ENCODE peak calls at places on chromosomes 2 and 18, in five cellular contexts. D, U, Y, A and E are unnamed samples.

GRCh38 chr2:197134206-197134605 is 176.4 kb downstream of the ANKRD44 start:
- DNase-seq in A (no peak), Y (no peak), U (no peak), D (no peak), E (no peak)

GRCh38 chr2:240644859-240645301 is 19.6 kb downstream of the GPR35 start:
- DNase-seq in U (no peak), Y (no peak), D (no peak), A (no peak), E (no peak)

GRCh38 chr18:54558609-54559585 is 32.1 kb upstream of the DYNAP start:
- DNase-seq in Y (no peak), U (peak; percentile 59), A (no peak), D (no peak), E (no peak)

GRCh38 chr2:221514305-221515040 is 57.6 kb downstream of the EPHA4 start:
- DNase-seq in D (no peak), Y (no peak), A (no peak), U (peak; percentile 52), E (no peak)

GRCh38 chr18:60936101-60936500 is 397.1 kb upstream of the CDH20 start:
- DNase-seq in U (no peak), D (no peak), Y (no peak), A (no peak), E (no peak)

GRCh38 chr2:118738106-118738505 is 109.3 kb downstream of the EN1 start:
- DNase-seq in U (no peak), Y (no peak), A (no peak), D (no peak), E (no peak)

GRCh38 chr2:69755862-69756467 is 14.0 kb downstream of the ANXA4 start:
- DNase-seq in U (peak; percentile 97), A (peak; percentile 82), Y (no peak), D (no peak), E (no peak)

GRCh38 chr2:44324971-44325426 is 36.3 kb downstream of the PREPL start:
- DNase-seq in Y (no peak), U (peak; percentile 22), D (no peak), A (peak; percentile 35), E (no peak)

GRCh38 chr18:7871560-7872456 is 304.7 kb downstream of the PTPRM start:
- DNase-seq in U (peak; percentile 81), Y (no peak), D (no peak), A (no peak), E (no peak)

GRCh38 chr2:170013802-170014551 is 164.0 kb upstream of the MYO3B start:
- DNase-seq in U (no peak), A (no peak), D (no peak), Y (no peak), E (no peak)

GRCh38 chr2:138602166-138602460 is 100.5 kb downstream of the SPOPL start:
- DNase-seq in A (no peak), D (no peak), U (no peak), Y (no peak), E (no peak)

GRCh38 chr2:122960727-122961641 is 1064.1 kb upstream of the CNTNAP5 start:
- DNase-seq in D (no peak), Y (no peak), U (peak; percentile 96), A (no peak), E (no peak)

GRCh38 chr2:85481818-85482777 is 56.9 kb upstream of the MAT2A start:
- DNase-seq in Y (no peak), A (no peak), D (no peak), U (no peak), E (no peak)

GRCh38 chr2:128286011-128286721 is 32.5 kb downstream of the HS6ST1 start:
- DNase-seq in D (no peak), U (no peak), A (no peak), Y (no peak), E (no peak)

GRCh38 chr18:68177807-68178702 is 536.9 kb downstream of the TMX3 start:
- DNase-seq in U (peak; percentile 98), D (no peak), A (peak; percentile 98), Y (no peak), E (no peak)

GRCh38 chr2:191666733-191667132 is 11.2 kb upstream of the NABP1 start:
- DNase-seq in Y (no peak), D (no peak), A (no peak), U (peak; percentile 26), E (no peak)

GRCh38 chr2:120873958-120874357 is 138.3 kb downstream of the GLI2 start:
- DNase-seq in D (no peak), U (no peak), A (no peak), Y (no peak), E (peak; percentile 45)

GRCh38 chr2:23619941-23620340 is 235.0 kb downstream of the KLHL29 start:
- DNase-seq in A (no peak), D (no peak), Y (no peak), U (no peak), E (no peak)

GRCh38 chr2:168354499-168354898 is 101.6 kb upstream of the CERS6 start:
- DNase-seq in U (no peak), D (no peak), A (no peak), Y (no peak), E (no peak)

GRCh38 chr2:7773362-7773973 is 856.3 kb downstream of the RNF144A start:
- DNase-seq in D (no peak), A (no peak), U (peak; percentile 89), Y (no peak), E (no peak)

GRCh38 chr2:132489150-132489549 is 72.5 kb downstream of the GPR39 start:
- DNase-seq in U (no peak), Y (no peak), A (no peak), D (no peak), E (no peak)

GRCh38 chr2:227818569-227819397 is 5.1 kb downstream of the CCL20 start:
- DNase-seq in D (peak; percentile 22), U (no peak), A (no peak), Y (no peak), E (no peak)

GRCh38 chr2:8049851-8050571 is 631.8 kb upstream of the ID2 start:
- DNase-seq in D (no peak), A (no peak), U (peak; percentile 41), Y (no peak), E (no peak)

GRCh38 chr18:79211844-79212243 is 142.7 kb downstream of the ATP9B start:
- DNase-seq in A (no peak), Y (no peak), D (no peak), U (no peak), E (no peak)

GRCh38 chr2:60855989-60856669 is 25.2 kb upstream of the REL start:
- DNase-seq in D (no peak), A (no peak), U (peak; percentile 49), Y (no peak), E (no peak)

GRCh38 chr2:64632855-64633819 is 20.6 kb downstream of the SERTAD2 start:
- DNase-seq in U (no peak), Y (no peak), A (peak; percentile 28), D (no peak), E (no peak)

GRCh38 chr18:79707239-79707638 is 27.6 kb downstream of the CTDP1 start:
- DNase-seq in A (no peak), Y (no peak), U (no peak), D (no peak), E (no peak)

GRCh38 chr2:112730182-112730581 is 9.4 kb downstream of the NT5DC4 start:
- DNase-seq in A (no peak), D (no peak), Y (no peak), U (no peak), E (no peak)

GRCh38 chr2:80489718-80490117 is 185.2 kb upstream of the LRRTM1 start:
- DNase-seq in Y (no peak), A (peak; percentile 16), D (no peak), U (peak; percentile 83), E (no peak)

GRCh38 chr18:48782381-48782841 is 168.4 kb downstream of the SMAD7 start:
- DNase-seq in U (no peak), D (no peak), A (no peak), Y (no peak), E (no peak)

GRCh38 chr2:204060896-204061640 is 124.5 kb downstream of the ICOS start:
- DNase-seq in U (no peak), D (no peak), Y (no peak), A (no peak), E (no peak)

GRCh38 chr2:163652741-163653140 is 83.1 kb downstream of the FIGN start:
- DNase-seq in D (no peak), U (no peak), Y (no peak), A (no peak), E (no peak)

GRCh38 chr18:70333757-70334156 is 44.9 kb downstream of the SOCS6 start:
- DNase-seq in Y (no peak), A (peak; percentile 94), U (peak; percentile 66), D (no peak), E (no peak)

GRCh38 chr18:74972354-74972753 is 236.6 kb downstream of the PTGR3 start:
- DNase-seq in A (no peak), Y (no peak), D (no peak), U (no peak), E (no peak)

GRCh38 chr2:110794390-110794789 is 62.0 kb downstream of the ACOXL start:
- DNase-seq in Y (no peak), U (no peak), A (no peak), D (no peak), E (no peak)

GRCh38 chr2:110796724-110797301 is 64.4 kb downstream of the ACOXL start:
- DNase-seq in A (no peak), D (peak; percentile 15), Y (no peak), U (no peak), E (no peak)

GRCh38 chr2:110790907-110791306 is 58.5 kb downstream of the ACOXL start:
- DNase-seq in Y (no peak), U (no peak), A (no peak), D (no peak), E (no peak)

GRCh38 chr2:110793034-110793433 is 60.7 kb downstream of the ACOXL start:
- DNase-seq in U (no peak), D (no peak), Y (no peak), A (no peak), E (no peak)

GRCh38 chr2:110794951-110795350 is 62.6 kb downstream of the ACOXL start:
- DNase-seq in A (no peak), D (no peak), Y (no peak), U (no peak), E (no peak)
- H3K27me3 ChIP-seq in A (peaks cover 15% of the 10 kb centered on the region), D (no peaks in the 10 kb centered on the region), Y (peaks cover 14% of the 10 kb centered on the region), U (no peaks in the 10 kb centered on the region), E (no peaks in the 10 kb centered on the region)

DNA sequence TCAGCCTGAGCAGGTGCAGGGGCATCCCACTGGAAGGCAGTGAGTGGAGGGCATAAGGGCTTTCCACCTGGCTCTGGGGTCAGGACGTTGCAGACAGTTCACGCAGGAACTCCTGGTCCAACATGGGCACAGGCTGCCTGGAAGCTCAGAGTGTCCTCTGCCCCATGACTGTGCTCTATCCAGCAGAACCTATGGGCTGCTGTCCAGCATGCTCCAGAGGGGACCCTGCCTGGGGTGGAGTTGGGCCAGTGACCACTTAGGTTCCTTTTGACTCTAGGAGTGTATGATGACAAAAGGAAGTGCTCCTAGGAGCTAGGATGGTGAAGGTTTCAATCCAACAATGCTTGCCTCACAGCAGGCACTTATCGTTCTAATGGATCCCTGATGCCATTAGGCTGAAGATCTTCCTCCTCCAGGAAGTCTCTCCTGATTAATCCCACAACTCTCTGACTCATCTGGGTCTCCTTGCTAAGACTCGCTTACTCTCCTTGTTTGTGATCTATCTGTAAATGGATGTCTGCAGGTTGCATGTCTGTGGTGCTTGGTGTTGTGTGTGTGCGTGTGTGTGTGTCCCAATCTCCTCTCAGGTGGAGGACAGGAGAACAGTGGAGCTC is 224.0 kb downstream of the CELF4 start:
- DNase-seq in A (no peak), D (no peak), U (no peak), Y (no peak), E (no peak)
- H3K27me3 ChIP-seq in A (peaks cover 2% of the 10 kb centered on the region), D (no peaks in the 10 kb centered on the region), U (no peaks in the 10 kb centered on the region), Y (no peaks in the 10 kb centered on the region), E (no peaks in the 10 kb centered on the region)

GRCh38 chr2:72924353-72925240 is 7.3 kb downstream of the EMX1 start:
- DNase-seq in A (no peak), Y (no peak), U (no peak), D (peak; percentile 17), E (no peak)
- H3K27me3 ChIP-seq in A (peaks cover 83% of the 10 kb centered on the region), Y (peaks cover 94% of the 10 kb centered on the region), U (peaks cover 97% of the 10 kb centered on the region), D (peaks cover 7% of the 10 kb centered on the region), E (no peaks in the 10 kb centered on the region)

GRCh38 chr2:29114514-29114840 is 738 bp upstream of the CLIP4 start:
- DNase-seq in A (no peak), U (no peak), Y (no peak), D (no peak), E (peak; percentile 37)
- H3K27me3 ChIP-seq in A (no peaks in the 10 kb centered on the region), U (no peaks in the 10 kb centered on the region), Y (no peaks in the 10 kb centered on the region), D (no peaks in the 10 kb centered on the region), E (no peaks in the 10 kb centered on the region)